ENCODE peak calls at places on chromosomes 13 and 19, in six cellular contexts. O is mesendoderm, U is IMR-90, I is H1, T is mesenchymal stem cell, S is trophoblast cell. M is an unnamed sample. For H3K36me3, the result is how much of the 10 kb centered on the place peaks cover.

GRCh38 chr19:55486043-55486970 is 1.3 kb downstream of the NAT14 start:
- DNase-seq in O (no peak), U (no peak), I (no peak), T (no peak), S (no peak), M (no peak)

GRCh38 chr19:1592755-1593628 is at the start of gene MBD3:
- DNase-seq in O (peak), U (peak), I (peak), T (peak), S (peak), M (peak)

GRCh38 chr19:10299545-10300458 is 9.8 kb downstream of the ZGLP1 start:
- DNase-seq in O (no peak), U (no peak), I (no peak), T (no peak), S (no peak), M (no peak)

GRCh38 chr13:34217343-34218094 is 399.6 kb downstream of the RFC3 start:
- DNase-seq in O (no peak), U (no peak), I (no peak), T (peak), S (no peak), M (no peak)

GRCh38 chr13:38888309-38888708 is 102.3 kb downstream of the STOML3 start:
- DNase-seq in O (peak), U (peak), I (peak), T (peak), S (no peak), M (no peak)

GRCh38 chr13:93017493-93018112 is 209.0 kb upstream of the GPC6 start:
- DNase-seq in O (no peak), U (no peak), I (no peak), T (no peak), S (no peak), M (no peak)

GRCh38 chr19:34676697-34677385 is at the start of gene SCGB2B2:
- DNase-seq in O (no peak), U (no peak), I (no peak), T (no peak), S (no peak), M (no peak)

GRCh38 chr19:38194061-38194701 is 29.8 kb downstream of the DPF1 start:
- DNase-seq in O (no peak), U (no peak), I (no peak), T (no peak), S (no peak), M (no peak)

GRCh38 chr13:113091211-113091771 is 14.3 kb upstream of the F7 start:
- DNase-seq in O (no peak), U (no peak), I (no peak), T (no peak), S (no peak), M (no peak)

GRCh38 chr19:43759515-43759914 is 4.8 kb upstream of the SMG9 start:
- DNase-seq in O (peak), U (peak), I (no peak), T (peak), S (no peak), M (no peak)

GRCh38 chr13:26377038-26377437 is 123.1 kb downstream of the CDK8 start:
- DNase-seq in O (peak), U (peak), I (peak), T (peak), S (no peak), M (peak)

GRCh38 chr13:38783992-38784875 is 97.4 kb downstream of the FREM2 start:
- DNase-seq in O (no peak), U (no peak), I (no peak), T (no peak), S (no peak), M (no peak)

GRCh38 chr19:13841339-13842293 is 35.3 kb upstream of the NANOS3 start:
- DNase-seq in O (no peak), U (no peak), I (no peak), T (peak), S (peak), M (no peak)

GRCh38 chr13:51453308-51453958 is 597 bp upstream of the INTS6 start:
- DNase-seq in O (no peak), U (no peak), I (no peak), T (peak), S (no peak), M (no peak)

DNA sequence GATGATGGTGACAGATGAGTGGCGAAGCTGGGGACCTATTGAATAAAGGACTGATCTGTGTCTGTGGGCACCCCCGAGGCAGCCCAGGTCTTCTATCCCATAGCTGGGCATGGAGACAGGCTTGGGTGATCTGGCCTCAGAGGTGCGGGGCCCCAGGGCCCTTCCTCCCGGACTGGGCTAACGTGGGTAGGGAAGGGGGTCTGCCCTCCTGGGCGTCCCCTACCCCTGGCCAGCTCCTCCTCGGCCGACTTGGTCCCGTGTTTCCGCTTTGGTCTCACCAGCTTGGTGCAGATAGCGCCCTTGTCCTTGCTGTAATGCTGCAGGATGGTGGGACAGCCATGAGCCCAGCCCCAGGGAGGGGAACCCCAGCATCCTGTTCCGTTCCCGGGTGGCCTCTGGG is 3.3 kb downstream of the MATK start:
- DNase-seq in O (no peak), U (no peak), I (no peak), T (no peak), S (no peak), M (no peak)
- H3K36me3 ChIP-seq in O (under half), U (under half), I (under half), T (under half), S (under half), M (under half)

GRCh38 chr19:48424694-48425219 is 21.0 kb upstream of the GRWD1 start:
- DNase-seq in O (peak), U (peak), I (no peak), T (peak), S (no peak), M (no peak)
- H2AK5ac ChIP-seq in O (no peak), U (peak), I (no peak), T (no peak), S (no peak), M (no peak)

GRCh38 chr19:2807379-2808128 is 12.1 kb upstream of the ZNF554 start:
- DNase-seq in O (no peak), U (no peak), I (no peak), T (no peak), S (no peak), M (no peak)
- H3K36me3 ChIP-seq in O (under half), U (under half), I (under half), T (under half), S (half or more), M (half or more)

GRCh38 chr19:8196271-8196908 is 12.8 kb upstream of the CERS4 start:
- DNase-seq in O (peak), U (no peak), I (no peak), T (no peak), S (no peak), M (no peak)
- H2AK5ac ChIP-seq in O (peak), U (no peak), I (peak), T (no peak), S (no peak), M (peak)

DNA sequence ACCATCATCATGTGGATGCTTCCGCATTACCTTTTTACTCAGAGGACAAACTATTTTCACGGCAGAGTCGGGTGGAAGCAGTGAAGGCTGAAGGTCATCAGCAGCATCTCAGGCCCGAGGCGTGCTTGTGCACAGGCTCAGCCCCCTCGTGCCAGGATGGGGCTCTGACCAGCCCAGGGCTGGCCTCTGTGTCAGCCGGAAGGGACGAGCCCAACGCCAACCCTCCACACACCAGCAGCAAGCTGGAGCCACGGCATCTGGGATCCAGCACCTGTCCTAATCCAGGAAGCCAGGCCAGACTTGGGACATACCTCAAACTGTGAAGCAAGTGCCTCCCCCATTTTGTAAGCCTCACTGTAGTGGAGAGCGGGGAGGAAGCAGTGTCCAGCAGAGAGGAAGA is 11.1 kb downstream of the MICOS13 start:
- DNase-seq in O (no peak), U (no peak), I (no peak), T (no peak), S (no peak), M (no peak)
- H3K36me3 ChIP-seq in O (under half), U (half or more), I (under half), T (half or more), S (half or more), M (half or more)